ENCODE peak calls at places on chromosomes 11 and 22, in eight cellular contexts. M, U, D, A, F, B, Z and C are unnamed samples.
A peak's percentile ranks its signal among the peaks of the same experiment; 100 is the strongest.

GRCh38 chr11:47991266-47991830 is 11.0 kb downstream of the PTPRJ start:
- DNase-seq in Z (peak; percentile 62), B (no peak), A (no peak), F (no peak), U (no peak), D (no peak), M (no peak), C (peak; percentile 44)

GRCh38 chr11:76209956-76210885 is 3.9 kb upstream of the WNT11 start:
- DNase-seq in U (peak; percentile 79), D (no peak), M (peak; percentile 78), Z (peak; percentile 52), B (peak; percentile 76), A (peak; percentile 71), F (no peak), C (peak; percentile 51)

GRCh38 chr11:120890921-120891320 is 133.0 kb upstream of the TBCEL start:
- DNase-seq in U (no peak), A (no peak), F (no peak), B (no peak), Z (no peak), M (no peak), D (no peak), C (no peak)

GRCh38 chr11:102239906-102240305 is 77.4 kb upstream of the BIRC3 start:
- DNase-seq in D (no peak), M (no peak), F (no peak), B (no peak), Z (no peak), A (no peak), U (no peak), C (no peak)

GRCh38 chr22:46881373-46882118 is 119.1 kb downstream of the TBC1D22A start:
- DNase-seq in Z (no peak), U (no peak), F (no peak), A (no peak), D (no peak), M (no peak), B (no peak), C (no peak)

GRCh38 chr22:37273846-37274225 is 8.5 kb upstream of the CYTH4 start:
- DNase-seq in M (peak; percentile 48), D (no peak), Z (no peak), B (no peak), U (no peak), F (no peak), A (no peak), C (no peak)

GRCh38 chr22:38290347-38290746 is 17.5 kb upstream of the TMEM184B start:
- DNase-seq in Z (no peak), B (no peak), U (no peak), M (no peak), A (no peak), D (no peak), F (no peak), C (no peak)

GRCh38 chr11:47863189-47863892 is 15.2 kb upstream of the NUP160 start:
- DNase-seq in U (no peak), B (no peak), Z (no peak), D (no peak), M (no peak), A (no peak), F (no peak), C (no peak)

GRCh38 chr11:20131744-20132666 is 28.3 kb downstream of the DBX1 start:
- DNase-seq in Z (peak; percentile 70), B (peak; percentile 77), M (peak; percentile 57), F (peak; percentile 19), D (peak; percentile 78), U (peak; percentile 66), A (peak; percentile 69), C (peak; percentile 50)

GRCh38 chr11:67488155-67488480 is 5.3 kb downstream of the AIP start:
- DNase-seq in A (no peak), M (peak; percentile 28), Z (no peak), D (no peak), B (no peak), U (no peak), F (no peak), C (no peak)

GRCh38 chr11:26245046-26245445 is 86.9 kb upstream of the ANO3 start:
- DNase-seq in D (no peak), M (no peak), A (no peak), F (no peak), B (no peak), Z (no peak), U (no peak), C (no peak)

GRCh38 chr11:118168316-118168715 is 8.1 kb downstream of the SCN2B start:
- DNase-seq in U (no peak), Z (no peak), D (no peak), A (no peak), B (no peak), M (peak; percentile 41), F (no peak), C (no peak)

GRCh38 chr11:57321388-57321995 is 3.3 kb downstream of the TNKS1BP1 start:
- DNase-seq in M (no peak), A (no peak), F (no peak), Z (peak; percentile 44), B (peak; percentile 72), D (peak; percentile 51), U (no peak), C (peak; percentile 40)

GRCh38 chr11:57321996-57322880 is 2.5 kb downstream of the TNKS1BP1 start:
- DNase-seq in M (peak; percentile 95), U (peak; percentile 97), D (peak; percentile 66), F (peak; percentile 33), A (peak; percentile 96), B (peak; percentile 94), Z (peak; percentile 95), C (peak; percentile 94)

GRCh38 chr11:57323503-57324153 is 1.1 kb downstream of the TNKS1BP1 start:
- DNase-seq in A (no peak), B (no peak), D (peak; percentile 27), F (no peak), U (peak; percentile 52), Z (no peak), M (no peak), C (no peak)

GRCh38 chr11:57324154-57324885 is 432 bp downstream of the TNKS1BP1 start:
- DNase-seq in A (peak; percentile 56), B (peak; percentile 75), F (no peak), D (peak; percentile 79), Z (peak; percentile 52), U (peak; percentile 63), M (no peak), C (peak; percentile 40)

DNA sequence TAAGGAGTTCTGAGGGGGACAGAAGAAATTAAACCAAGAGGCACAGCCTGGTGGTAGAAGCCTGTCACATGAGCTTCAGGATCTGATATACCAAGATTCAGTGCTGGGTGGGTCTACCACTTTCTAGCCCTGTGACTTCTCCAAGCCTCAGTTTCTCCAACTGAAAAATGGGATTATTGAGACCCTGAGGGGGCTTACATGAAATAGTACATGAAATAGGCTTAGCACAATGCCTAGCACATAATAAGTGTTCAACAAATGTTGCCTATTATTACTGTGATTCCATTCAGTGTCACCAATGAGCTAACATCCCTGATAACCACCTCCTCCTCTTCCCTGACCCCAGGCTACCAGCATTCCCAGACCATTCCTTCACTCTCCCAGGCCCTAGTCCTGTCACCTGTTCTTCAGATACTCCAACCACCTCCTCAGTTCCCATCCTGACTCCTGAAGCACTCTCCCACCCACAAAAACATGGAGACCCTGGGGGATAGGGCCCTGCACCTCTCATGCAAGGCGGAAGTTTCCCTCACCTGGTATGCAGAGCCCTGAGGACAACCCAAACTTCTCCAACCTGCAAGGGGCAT is 1.8 kb downstream of the TNKS1BP1 start:
- DNase-seq in M (no peak), B (no peak), F (no peak), U (no peak), D (no peak), Z (no peak), A (no peak), C (no peak)
- TF ChIP-seq POLR2A in M (no peak), B (no peak), F (no peak), U (peak; percentile 11), D (no peak), Z (no peak), A (no peak), C (no peak)

GRCh38 chr11:656866-657265 is 19.8 kb downstream of the DRD4 start:
- DNase-seq in D (no peak), F (no peak), A (no peak), Z (no peak), M (no peak), B (no peak), U (no peak), C (no peak)

GRCh38 chr11:655036-655726 is 18.1 kb downstream of the DRD4 start:
- DNase-seq in M (no peak), F (no peak), D (peak; percentile 6), A (no peak), U (no peak), B (no peak), Z (peak; percentile 36), C (no peak)

GRCh38 chr11:659532-660085 is 22.5 kb downstream of the DRD4 start:
- DNase-seq in D (no peak), F (no peak), U (no peak), B (no peak), Z (no peak), A (no peak), M (no peak), C (no peak)

GRCh38 chr11:656426-656825 is 19.4 kb downstream of the DRD4 start:
- DNase-seq in A (no peak), B (no peak), Z (no peak), M (no peak), D (peak; percentile 7), F (no peak), U (no peak), C (no peak)

GRCh38 chr11:657691-658126 is 20.6 kb downstream of the DRD4 start:
- DNase-seq in Z (no peak), B (no peak), F (no peak), U (no peak), D (no peak), A (no peak), M (peak; percentile 83), C (no peak)
- H3K27ac ChIP-seq in Z (no peak overlapping the region), B (no peak overlapping the region), F (peak overlapping the region; percentile 47), U (no peak overlapping the region), D (no peak overlapping the region), A (no peak overlapping the region), M (peak overlapping the region; percentile 18), C (peak overlapping the region; percentile 14)

GRCh38 chr11:64219354-64219684 is 6.7 kb downstream of the TRPT1 start:
- DNase-seq in B (peak; percentile 36), M (peak; percentile 55), D (no peak), F (no peak), U (no peak), Z (no peak), A (peak; percentile 19), C (no peak)
- TF ChIP-seq POLR2A in B (no peak), M (no peak), D (peak; percentile 32), F (no peak), U (no peak), Z (no peak), A (no peak), C (no peak)

GRCh38 chr22:20983081-20983745 is 1.1 kb downstream of the LZTR1 start:
- DNase-seq in F (no peak), B (no peak), Z (no peak), D (no peak), A (no peak), M (no peak), U (no peak), C (no peak)

GRCh38 chr22:20982563-20982882 is 426 bp downstream of the LZTR1 start:
- DNase-seq in M (no peak), U (no peak), D (no peak), B (no peak), F (no peak), Z (no peak), A (no peak), C (no peak)

GRCh38 chr22:20980523-20980922 is 1.6 kb upstream of the LZTR1 start:
- DNase-seq in A (no peak), B (no peak), F (no peak), M (no peak), U (no peak), Z (no peak), D (no peak), C (no peak)

GRCh38 chr22:20980938-20981722 is 967 bp upstream of the LZTR1 start:
- DNase-seq in M (no peak), A (no peak), D (no peak), U (no peak), F (no peak), Z (no peak), B (no peak), C (no peak)

GRCh38 chr22:20981787-20982562 is at the start of gene LZTR1:
- DNase-seq in Z (peak; percentile 75), D (peak; percentile 100), A (peak; percentile 67), B (peak; percentile 81), U (peak; percentile 81), F (peak; percentile 84), M (peak; percentile 92), C (peak; percentile 86)
- H3K27ac ChIP-seq in Z (peak within 1 kb of the TSS; percentile 92), D (peak within 1 kb of the TSS; percentile 86), A (peak within 1 kb of the TSS; percentile 92), B (peak within 1 kb of the TSS; percentile 87), U (peak within 1 kb of the TSS; percentile 57), F (peak within 1 kb of the TSS; percentile 79), M (peak within 1 kb of the TSS; percentile 87), C (peak within 1 kb of the TSS; percentile 86)